ENCODE peak calls at places on chromosomes 13 and 19, in ten cellular contexts. I is A549, Y is body of pancreas, O is ovary, Z is lower leg skin, K is adrenal gland, H is thyroid gland, Q is NB4, T is H54, C is tibial nerve. M is an unnamed sample.
A peak's percentile ranks its signal among the peaks of the same experiment; 100 is the strongest.

GRCh38 chr19:34838753-34839431 is 65.9 kb upstream of the ZNF599 start:
- DNase-seq in I (no peak), Y (peak; percentile 42), O (no peak), Z (no peak), K (no peak), H (no peak), Q (peak; percentile 9), T (no peak), C (no peak), M (peak; percentile 12)

GRCh38 chr19:38394488-38394887 is 6.0 kb downstream of the SPRED3 start:
- DNase-seq in I (no peak), Y (no peak), O (no peak), Z (no peak), K (no peak), H (no peak), Q (no peak), T (no peak), C (no peak), M (peak; percentile 54)

GRCh38 chr19:46975918-46976782 is 43.5 kb upstream of the NPAS1 start:
- DNase-seq in I (no peak), Y (peak; percentile 97), O (peak; percentile 96), Z (peak; percentile 99), K (peak; percentile 93), H (peak; percentile 100), Q (no peak), T (peak; percentile 57), C (peak; percentile 90), M (peak; percentile 43)

GRCh38 chr19:54096642-54097106 is 3.9 kb downstream of the OSCAR start:
- DNase-seq in I (peak; percentile 68), Y (no peak), O (no peak), Z (no peak), K (no peak), H (no peak), Q (no peak), T (no peak), C (no peak), M (no peak)

GRCh38 chr19:47613165-47614146 is 4.5 kb downstream of the BICRA start:
- DNase-seq in I (no peak), Y (no peak), O (peak; percentile 66), Z (no peak), K (no peak), H (peak; percentile 40), Q (no peak), T (no peak), C (no peak), M (no peak)

GRCh38 chr13:110546933-110547332 is 14.6 kb downstream of the RAB20 start:
- DNase-seq in I (peak; percentile 75), Y (peak; percentile 95), O (peak; percentile 94), Z (peak; percentile 94), K (peak; percentile 92), H (peak; percentile 61), Q (no peak), T (peak; percentile 99), C (peak; percentile 65), M (no peak)

GRCh38 chr19:31252476-31252875 is 96.8 kb downstream of the TSHZ3 start:
- DNase-seq in I (no peak), Y (no peak), O (no peak), Z (no peak), K (no peak), H (no peak), Q (no peak), T (no peak), C (no peak), M (no peak)

GRCh38 chr19:4744451-4745170 is 21.0 kb upstream of the DPP9 start:
- DNase-seq in I (no peak), Y (peak; percentile 34), O (peak; percentile 72), Z (no peak), K (peak; percentile 79), H (no peak), Q (peak; percentile 41), T (peak; percentile 77), C (no peak), M (no peak)

GRCh38 chr13:65292488-65292901 is 1937.6 kb downstream of the PCDH9 start:
- DNase-seq in I (no peak), Y (no peak), O (no peak), Z (no peak), K (no peak), H (no peak), Q (no peak), T (peak; percentile 2), C (no peak), M (no peak)

GRCh38 chr19:40358773-40359172 is 10.3 kb downstream of the PLD3 start:
- DNase-seq in I (no peak), Y (no peak), O (no peak), Z (no peak), K (no peak), H (no peak), Q (peak; percentile 83), T (no peak), C (no peak), M (no peak)

GRCh38 chr19:38388310-38389100 is at the start of gene SPRED3:
- DNase-seq in I (peak; percentile 79), Y (peak; percentile 56), O (peak; percentile 53), Z (no peak), K (peak; percentile 45), H (peak; percentile 71), Q (no peak), T (peak; percentile 82), C (no peak), M (no peak)

DNA sequence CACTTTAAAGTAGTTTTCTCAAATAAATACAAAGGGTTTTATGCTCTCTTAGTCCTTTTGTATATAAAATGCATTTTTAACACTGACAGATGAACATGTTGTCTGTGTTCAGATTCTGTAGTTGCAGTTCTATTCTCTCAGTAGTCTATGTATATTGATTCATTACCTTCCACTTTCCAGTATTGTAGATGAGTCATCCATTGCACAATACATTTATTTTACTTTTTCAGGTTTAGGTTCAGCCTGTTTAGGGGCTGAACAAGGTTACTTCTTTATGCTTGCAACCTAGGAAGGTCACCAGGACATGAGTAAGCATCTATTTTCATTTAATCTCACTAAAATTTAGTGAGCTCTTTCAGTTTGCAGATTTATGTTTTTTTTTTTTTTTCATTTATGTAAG is 173.6 kb downstream of the NALCN start:
- DNase-seq in I (no peak), Y (no peak), O (no peak), Z (no peak), K (no peak), H (no peak), Q (no peak), T (no peak), C (no peak), M (no peak)
- TF ChIP-seq POLR2A in I (no peak), Y (no peak), O (no peak), Z (no peak), K (no peak), H (no peak), Q (no peak), T (no peak), C (no peak), M (no peak)

DNA sequence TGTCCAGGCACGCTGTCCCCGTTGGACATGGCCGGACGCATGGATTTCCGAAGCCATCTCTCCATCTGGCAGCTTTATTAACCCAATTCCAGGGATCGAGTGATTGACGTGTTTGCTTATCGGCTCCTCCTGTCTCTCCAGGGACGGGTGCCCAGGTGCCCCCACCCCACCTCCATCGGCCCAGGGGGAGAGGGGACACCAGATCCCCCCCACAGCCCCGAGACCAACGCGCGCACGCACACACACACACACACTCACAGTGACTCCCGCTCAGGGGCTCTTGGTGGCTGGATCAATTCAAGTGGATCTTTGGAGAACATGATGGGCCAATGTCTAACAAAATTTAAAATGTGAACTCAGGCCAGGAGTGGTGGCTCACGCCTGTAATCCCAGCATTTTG is 23.1 kb upstream of the ONECUT3 start:
- DNase-seq in I (no peak), Y (no peak), O (no peak), Z (no peak), K (no peak), H (no peak), Q (no peak), T (no peak), C (no peak), M (no peak)
- TF ChIP-seq POLR2A in I (no peak), Y (no peak), O (no peak), Z (no peak), K (no peak), H (no peak), Q (no peak), T (no peak), C (no peak), M (no peak)

DNA sequence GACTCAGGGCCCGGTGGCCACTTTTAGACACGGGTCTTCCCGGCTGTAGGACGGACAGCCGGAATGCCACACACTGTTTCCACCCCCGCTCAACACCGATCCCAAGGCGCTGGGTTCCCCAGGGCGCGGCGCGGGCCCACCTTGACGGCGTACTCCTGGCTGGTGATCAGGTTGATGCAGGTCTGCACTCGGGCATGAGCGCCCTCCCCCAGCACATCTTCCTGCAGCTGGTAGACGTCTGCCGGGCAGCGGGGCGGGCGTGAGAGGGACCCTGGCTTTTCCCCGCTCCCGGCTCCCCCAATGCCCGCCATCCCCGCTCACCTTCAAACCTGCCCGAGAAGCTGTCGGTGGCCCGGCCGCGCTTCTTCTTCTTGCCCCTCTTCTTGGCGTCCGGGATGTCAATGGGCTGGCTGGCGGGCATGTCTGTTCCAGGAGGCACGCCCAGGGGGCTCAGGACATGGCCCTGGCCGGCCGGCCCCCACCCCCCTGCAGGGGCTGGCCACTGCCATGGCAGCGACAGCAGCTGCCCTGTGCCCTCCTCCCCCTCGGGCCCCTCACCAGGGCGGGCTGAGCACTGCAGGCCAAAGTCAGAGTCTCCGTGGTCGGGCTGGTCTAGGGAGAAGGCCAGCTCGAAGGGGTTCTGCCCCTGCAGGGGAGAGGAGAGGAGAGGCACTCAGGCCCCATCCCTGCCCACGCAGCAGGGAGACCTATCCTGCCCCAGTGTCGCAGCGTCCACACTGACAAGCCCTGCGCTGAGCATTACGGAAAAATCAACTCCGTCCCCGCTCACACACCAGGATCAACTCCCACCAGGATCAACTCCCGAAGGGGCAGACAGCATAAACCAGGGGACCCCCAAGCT is 4.8 kb downstream of the MKNK2 start:
- DNase-seq in I (no peak), Y (peak; percentile 43), O (no peak), Z (peak; percentile 85), K (peak; percentile 41), H (no peak), Q (no peak), T (no peak), C (no peak), M (no peak)
- TF ChIP-seq POLR2A in I (no peak), Y (no peak), O (no peak), Z (no peak), K (no peak), H (no peak), Q (no peak), T (no peak), C (no peak), M (no peak)

GRCh38 chr19:10643166-10643967 is 10.8 kb upstream of the ILF3 start:
- DNase-seq in I (no peak), Y (no peak), O (no peak), Z (no peak), K (no peak), H (peak; percentile 71), Q (no peak), T (no peak), C (no peak), M (no peak)
- TF ChIP-seq POLR2A in I (no peak), Y (no peak), O (no peak), Z (no peak), K (no peak), H (no peak), Q (no peak), T (no peak), C (no peak), M (no peak)